ENCODE peak calls at places on chromosome 16, in seven cellular contexts. X, B, H, S, R, P and U are unnamed samples.

GRCh38 chr16:1772362-1772907 is at the start of gene EME2:
- DNase-seq in X (peak; percentile 14), B (no peak), H (peak; percentile 49), S (no peak), R (peak; percentile 38), P (no peak), U (no peak)

GRCh38 chr16:60463986-60464385 is 1572.3 kb downstream of the CDH8 start:
- DNase-seq in X (no peak), B (no peak), H (no peak), S (no peak), R (no peak), P (no peak), U (no peak)

GRCh38 chr16:69397821-69398521 is 12.2 kb upstream of the TERF2 start:
- DNase-seq in X (no peak), B (no peak), H (peak; percentile 67), S (peak; percentile 68), R (no peak), P (peak; percentile 73), U (peak; percentile 73)

GRCh38 chr16:69465083-69465721 is 40.8 kb downstream of the CYB5B start:
- DNase-seq in X (no peak), B (no peak), H (no peak), S (no peak), R (no peak), P (peak; percentile 5), U (peak; percentile 57)

GRCh38 chr16:53865492-53865863 is 161.5 kb downstream of the FTO start:
- DNase-seq in X (no peak), B (no peak), H (no peak), S (no peak), R (no peak), P (no peak), U (peak; percentile 72)

GRCh38 chr16:2955779-2956565 is 8.1 kb upstream of the KREMEN2 start:
- DNase-seq in X (no peak), B (no peak), H (no peak), S (no peak), R (no peak), P (no peak), U (no peak)

GRCh38 chr16:11497329-11497805 is 89.4 kb downstream of the LITAF start:
- DNase-seq in X (no peak), B (no peak), H (peak; percentile 100), S (peak; percentile 96), R (no peak), P (peak; percentile 71), U (peak; percentile 60)

GRCh38 chr16:80599466-80599865 is 58.7 kb downstream of the DYNLRB2 start:
- DNase-seq in X (no peak), B (peak; percentile 8), H (no peak), S (no peak), R (no peak), P (no peak), U (peak; percentile 2)

GRCh38 chr16:2737238-2737605 is 15.2 kb upstream of the SRRM2 start:
- DNase-seq in X (no peak), B (no peak), H (no peak), S (no peak), R (no peak), P (no peak), U (no peak)

GRCh38 chr16:57627184-57627871 is 1.1 kb upstream of the ADGRG1 start:
- DNase-seq in X (peak; percentile 38), B (no peak), H (peak; percentile 97), S (no peak), R (no peak), P (peak; percentile 52), U (peak; percentile 71)

GRCh38 chr16:10277597-10277996 is 95.4 kb upstream of the GRIN2A start:
- DNase-seq in X (no peak), B (no peak), H (no peak), S (no peak), R (no peak), P (no peak), U (no peak)

GRCh38 chr16:13376174-13376573 is 474.8 kb downstream of the SHISA9 start:
- DNase-seq in X (no peak), B (no peak), H (no peak), S (no peak), R (no peak), P (no peak), U (no peak)

GRCh38 chr16:83899272-83899897 is 470 bp downstream of the MLYCD start:
- DNase-seq in X (peak; percentile 51), B (peak; percentile 13), H (peak; percentile 44), S (no peak), R (peak; percentile 6), P (peak; percentile 78), U (peak; percentile 56)

GRCh38 chr16:11681977-11682654 is 13.9 kb downstream of the SNN start:
- DNase-seq in X (no peak), B (no peak), H (no peak), S (peak; percentile 42), R (no peak), P (no peak), U (no peak)

GRCh38 chr16:19767497-19767896 is 49.4 kb downstream of the IQCK start:
- DNase-seq in X (no peak), B (no peak), H (no peak), S (no peak), R (no peak), P (no peak), U (no peak)

GRCh38 chr16:57926041-57926440 is 44.9 kb downstream of the CNGB1 start:
- DNase-seq in X (no peak), B (no peak), H (no peak), S (no peak), R (no peak), P (no peak), U (no peak)

GRCh38 chr16:14527411-14528044 is 102.5 kb downstream of the PARN start:
- DNase-seq in X (no peak), B (peak; percentile 49), H (no peak), S (peak; percentile 78), R (no peak), P (no peak), U (peak; percentile 95)

GRCh38 chr16:55561319-55561848 is 5.1 kb upstream of the CAPNS2 start:
- DNase-seq in X (no peak), B (no peak), H (no peak), S (no peak), R (no peak), P (no peak), U (no peak)

GRCh38 chr16:53103811-53104210 is 49.0 kb downstream of the CHD9 start:
- DNase-seq in X (no peak), B (no peak), H (no peak), S (no peak), R (no peak), P (no peak), U (no peak)

GRCh38 chr16:83722501-83723183 is 85.1 kb upstream of the HSBP1 start:
- DNase-seq in X (no peak), B (no peak), H (no peak), S (no peak), R (no peak), P (no peak), U (no peak)

GRCh38 chr16:35174006-35174405 is 1714.6 kb downstream of the TP53TG3F start:
- DNase-seq in X (no peak), B (no peak), H (no peak), S (no peak), R (no peak), P (no peak), U (no peak)

GRCh38 chr16:46916980-46917379 is 32.8 kb downstream of the GPT2 start:
- DNase-seq in X (no peak), B (no peak), H (peak; percentile 20), S (no peak), R (no peak), P (no peak), U (no peak)
- H3K4me3 ChIP-seq in X (no peak overlapping the region), B (no peak overlapping the region), H (no peak overlapping the region), S (no peak overlapping the region), R (no peak overlapping the region), P (no peak overlapping the region), U (no peak overlapping the region)

GRCh38 chr16:4801962-4802658 is at the start of gene ROGDI:
- DNase-seq in X (peak; percentile 74), B (no peak), H (peak; percentile 66), S (peak; percentile 95), R (peak; percentile 88), P (peak; percentile 94), U (peak; percentile 51)

GRCh38 chr16:4801051-4801961 is 1.1 kb downstream of the ROGDI start:
- DNase-seq in X (no peak), B (no peak), H (no peak), S (no peak), R (no peak), P (peak; percentile 26), U (no peak)

GRCh38 chr16:4802659-4803287 is 340 bp upstream of the ROGDI start:
- DNase-seq in X (peak; percentile 92), B (peak; percentile 79), H (peak; percentile 96), S (peak; percentile 94), R (peak; percentile 91), P (peak; percentile 95), U (peak; percentile 88)

GRCh38 chr16:4805231-4805630 is 2.8 kb upstream of the ROGDI start:
- DNase-seq in X (no peak), B (no peak), H (no peak), S (no peak), R (no peak), P (peak; percentile 60), U (no peak)

DNA sequence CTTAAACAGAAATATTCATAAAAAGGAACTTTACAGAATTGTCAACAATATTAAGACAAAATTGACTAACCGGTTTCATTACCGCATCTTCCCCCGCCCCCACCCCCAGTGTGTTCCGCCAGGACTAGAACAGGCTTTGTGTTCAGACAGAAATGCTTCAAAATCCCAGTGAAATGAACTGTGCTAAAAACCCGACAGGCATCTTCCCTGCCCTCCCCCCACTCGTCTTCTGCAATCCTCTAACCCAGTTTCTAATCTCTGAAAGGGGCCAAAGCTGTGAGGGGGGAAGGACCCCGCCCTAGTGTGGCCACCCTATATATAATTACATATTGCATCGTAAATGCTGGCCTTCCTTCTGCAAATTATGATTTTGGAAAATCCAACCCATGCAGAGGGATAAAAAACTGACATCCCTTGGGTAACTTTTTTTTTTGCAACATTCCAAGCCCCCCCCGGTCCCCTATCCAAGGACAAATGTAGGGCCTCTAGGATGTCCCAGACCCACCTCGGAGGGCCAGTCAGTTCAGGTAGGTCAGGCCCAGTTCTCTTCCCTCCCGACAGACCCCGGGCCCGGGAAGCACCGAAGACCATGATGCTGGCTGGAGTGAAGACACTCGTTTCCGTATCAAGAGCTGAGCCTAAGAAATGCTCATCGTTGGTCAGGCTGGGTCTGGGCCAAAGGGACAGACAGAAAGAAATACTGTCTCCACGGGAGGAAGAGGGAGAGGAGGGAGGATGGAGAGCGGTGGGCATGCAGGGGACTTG is 1.2 kb upstream of the ROGDI start:
- DNase-seq in X (no peak), B (no peak), H (no peak), S (no peak), R (no peak), P (no peak), U (peak; percentile 17)
- H3K4me3 ChIP-seq in X (peak overlapping the region; percentile 94), B (no peak overlapping the region), H (peak overlapping the region; percentile 73), S (no peak overlapping the region), R (no peak overlapping the region), P (peak overlapping the region; percentile 63), U (no peak overlapping the region)

DNA sequence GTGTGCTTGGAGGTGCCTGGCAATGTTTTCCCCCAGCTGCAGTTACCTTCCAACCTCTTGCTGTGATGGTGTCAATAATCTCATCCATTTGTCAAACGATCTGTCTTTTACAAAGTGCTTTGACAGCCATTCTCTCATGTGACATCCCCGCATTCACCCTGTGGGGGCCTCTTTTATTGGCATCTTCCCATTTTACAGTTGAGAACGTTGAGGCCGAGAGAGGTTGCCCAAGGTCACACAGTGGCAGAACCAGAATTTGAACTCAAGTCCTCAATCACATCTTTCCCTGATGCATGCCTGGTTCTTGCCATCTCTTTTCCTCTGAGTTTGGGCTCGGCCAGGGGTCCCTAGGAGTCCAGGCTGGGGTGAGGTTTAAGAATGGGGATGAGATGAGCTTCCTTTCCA is 1.5 kb downstream of the TAOK2 start:
- DNase-seq in X (no peak), B (no peak), H (no peak), S (no peak), R (no peak), P (no peak), U (no peak)
- H3K4me3 ChIP-seq in X (peak overlapping the region; percentile 78), B (peak overlapping the region; percentile 92), H (peak overlapping the region; percentile 72), S (peak overlapping the region; percentile 95), R (peak overlapping the region; percentile 87), P (peak overlapping the region; percentile 64), U (peak overlapping the region; percentile 92)

GRCh38 chr16:66426112-66427035 is 721 bp upstream of the BEAN1 start:
- DNase-seq in X (no peak), B (no peak), H (peak; percentile 23), S (no peak), R (no peak), P (no peak), U (no peak)
- H3K4me3 ChIP-seq in X (peak overlapping the region; percentile 41), B (peak overlapping the region; percentile 46), H (peak overlapping the region; percentile 28), S (no peak overlapping the region), R (no peak overlapping the region), P (peak overlapping the region; percentile 35), U (peak overlapping the region; percentile 46)